ENCODE peak calls at places on chromosomes 2 and 18, in eight cellular contexts. L is heart left ventricle, S is IMR-90, U is body of pancreas, N is esophagus squamous epithelium, O is A549, X is upper lobe of left lung, I is stomach. W is an unnamed sample.

GRCh38 chr2:134228493-134228903 is 25.4 kb upstream of the MGAT5 start:
- DNase-seq in N (no peak), O (no peak), I (no peak), L (no peak), S (no peak), U (no peak), X (no peak), W (no peak)

GRCh38 chr18:49094979-49095632 is 144.3 kb upstream of the SMAD7 start:
- DNase-seq in X (no peak), L (no peak), U (no peak), S (peak; percentile 92), I (no peak), O (no peak), N (no peak), W (no peak)

GRCh38 chr18:61732854-61733253 is 160.0 kb downstream of the RNF152 start:
- DNase-seq in U (no peak), O (no peak), X (no peak), L (no peak), S (no peak), I (no peak), N (no peak), W (no peak)

GRCh38 chr2:8488001-8488738 is 193.7 kb upstream of the ID2 start:
- DNase-seq in U (no peak), X (peak; percentile 40), I (no peak), O (no peak), N (no peak), S (no peak), L (no peak), W (no peak)

GRCh38 chr2:85578243-85579180 is 1.1 kb downstream of the VAMP8 start:
- DNase-seq in S (no peak), I (peak; percentile 63), X (peak; percentile 85), L (peak; percentile 84), U (peak; percentile 44), N (no peak), O (no peak), W (no peak)

GRCh38 chr2:25400576-25401241 is 59.0 kb upstream of the DNMT3A start:
- DNase-seq in I (no peak), X (no peak), U (no peak), O (no peak), S (peak; percentile 23), N (no peak), L (no peak), W (no peak)

GRCh38 chr2:37573406-37573805 is 98.0 kb downstream of the CDC42EP3 start:
- DNase-seq in S (peak; percentile 68), L (no peak), U (no peak), X (no peak), O (no peak), I (no peak), N (no peak), W (no peak)

GRCh38 chr2:176814740-176815367 is 397.7 kb upstream of the HNRNPA3 start:
- DNase-seq in O (peak; percentile 10), U (no peak), N (no peak), S (peak; percentile 26), L (no peak), X (no peak), I (no peak), W (no peak)

GRCh38 chr2:79782540-79782939 is 269.7 kb downstream of the CTNNA2 start:
- DNase-seq in O (no peak), S (no peak), N (no peak), X (no peak), U (no peak), L (no peak), I (no peak), W (no peak)

GRCh38 chr2:206783718-206784117 is 18.3 kb downstream of the FASTKD2 start:
- DNase-seq in I (no peak), N (no peak), L (no peak), X (no peak), U (no peak), O (no peak), S (no peak), W (no peak)

GRCh38 chr2:238128061-238129040 is 10.1 kb upstream of the KLHL30 start:
- DNase-seq in L (peak; percentile 57), S (no peak), O (no peak), U (no peak), I (no peak), N (no peak), X (no peak), W (no peak)

GRCh38 chr2:196247114-196247978 is 76.0 kb upstream of the STK17B start:
- DNase-seq in I (no peak), X (no peak), S (no peak), O (no peak), L (no peak), U (no peak), N (no peak), W (no peak)

GRCh38 chr18:48181857-48182430 is 227.2 kb downstream of the ZBTB7C start:
- DNase-seq in N (no peak), X (no peak), I (no peak), L (no peak), O (no peak), U (no peak), S (no peak), W (no peak)

GRCh38 chr2:25927357-25927756 is 49.1 kb upstream of the ASXL2 start:
- DNase-seq in I (no peak), O (no peak), N (no peak), S (no peak), X (no peak), L (no peak), U (no peak), W (no peak)

GRCh38 chr2:29615183-29615582 is 306.2 kb downstream of the ALK start:
- DNase-seq in S (no peak), I (no peak), L (no peak), X (no peak), N (no peak), O (no peak), U (no peak), W (no peak)

GRCh38 chr2:151552287-151552686 is 142.6 kb downstream of the RIF1 start:
- DNase-seq in L (no peak), X (no peak), I (no peak), U (no peak), N (no peak), O (no peak), S (no peak), W (no peak)

GRCh38 chr2:198371902-198372611 is 567.7 kb downstream of the PLCL1 start:
- DNase-seq in N (no peak), S (no peak), O (no peak), X (no peak), I (no peak), L (no peak), U (no peak), W (no peak)

GRCh38 chr2:150211164-150211631 is 276.3 kb downstream of the RND3 start:
- DNase-seq in U (no peak), I (no peak), L (no peak), S (peak; percentile 89), X (no peak), N (no peak), O (no peak), W (no peak)

GRCh38 chr2:203623616-203624015 is 82.8 kb upstream of the CD28 start:
- DNase-seq in L (no peak), N (no peak), I (no peak), U (no peak), O (no peak), S (peak; percentile 27), X (peak; percentile 62), W (no peak)

GRCh38 chr2:42493885-42494433 is at the start of gene KCNG3:
- DNase-seq in X (peak; percentile 74), N (no peak), O (peak; percentile 60), U (peak; percentile 62), I (peak; percentile 63), S (peak; percentile 12), L (peak; percentile 80), W (no peak)
- TF ChIP-seq POLR2A in X (no peak), N (no peak), O (peak; percentile 22), U (peak; percentile 27), I (no peak), S (no peak), L (no peak), W (no peak)

GRCh38 chr18:68724021-68724420 is 9.1 kb upstream of the TMX3 start:
- DNase-seq in O (no peak), S (no peak), U (no peak), L (no peak), I (no peak), N (no peak), X (no peak), W (no peak)
- H3K4me1 ChIP-seq in O (no peaks in the 10 kb centered on the region), S (no peaks in the 10 kb centered on the region), U (no peaks in the 10 kb centered on the region), L (no peaks in the 10 kb centered on the region), I (no peaks in the 10 kb centered on the region), N (no peaks in the 10 kb centered on the region), X (no peaks in the 10 kb centered on the region), W (no peaks in the 10 kb centered on the region)

GRCh38 chr18:28114472-28114871 is 62.5 kb downstream of the CDH2 start:
- DNase-seq in N (no peak), I (no peak), X (no peak), U (no peak), S (peak; percentile 80), O (no peak), L (no peak), W (no peak)

GRCh38 chr18:28110924-28111323 is 66.0 kb downstream of the CDH2 start:
- DNase-seq in L (no peak), S (no peak), I (no peak), X (no peak), N (no peak), O (no peak), U (no peak), W (no peak)

GRCh38 chr18:28113271-28114023 is 63.5 kb downstream of the CDH2 start:
- DNase-seq in U (no peak), N (no peak), I (no peak), L (no peak), X (no peak), S (peak; percentile 28), O (no peak), W (no peak)

GRCh38 chr18:28109781-28110460 is 67.0 kb downstream of the CDH2 start:
- DNase-seq in U (no peak), L (no peak), O (no peak), I (no peak), S (no peak), N (no peak), X (no peak), W (no peak)

DNA sequence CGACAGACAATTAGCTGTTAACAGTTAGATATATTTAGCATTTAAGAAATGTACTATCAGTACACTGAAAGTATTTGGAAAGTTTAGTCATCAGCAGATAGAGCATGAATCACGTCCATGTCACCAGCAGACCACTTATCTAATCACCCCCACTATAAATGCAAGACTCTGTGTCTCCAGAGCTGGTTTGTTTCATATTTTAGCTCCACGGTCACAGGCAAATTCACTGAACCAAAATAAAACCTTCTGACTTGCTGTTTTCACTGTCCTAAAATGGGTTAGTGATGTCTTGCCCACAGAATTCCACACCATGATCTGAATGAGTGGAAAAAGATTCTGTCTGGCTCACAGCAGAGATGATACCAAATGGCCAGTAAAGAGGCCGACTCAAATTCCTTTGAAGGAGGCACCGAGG is 64.9 kb downstream of the CDH2 start:
- DNase-seq in X (no peak), O (no peak), N (no peak), I (no peak), L (no peak), U (no peak), S (peak; percentile 89), W (no peak)
- H3K4me3 ChIP-seq in X (no peak overlapping the region), O (peak overlapping the region; percentile 13), N (no peak overlapping the region), I (no peak overlapping the region), L (no peak overlapping the region), U (no peak overlapping the region), S (peak overlapping the region; percentile 47), W (no peak overlapping the region)

DNA sequence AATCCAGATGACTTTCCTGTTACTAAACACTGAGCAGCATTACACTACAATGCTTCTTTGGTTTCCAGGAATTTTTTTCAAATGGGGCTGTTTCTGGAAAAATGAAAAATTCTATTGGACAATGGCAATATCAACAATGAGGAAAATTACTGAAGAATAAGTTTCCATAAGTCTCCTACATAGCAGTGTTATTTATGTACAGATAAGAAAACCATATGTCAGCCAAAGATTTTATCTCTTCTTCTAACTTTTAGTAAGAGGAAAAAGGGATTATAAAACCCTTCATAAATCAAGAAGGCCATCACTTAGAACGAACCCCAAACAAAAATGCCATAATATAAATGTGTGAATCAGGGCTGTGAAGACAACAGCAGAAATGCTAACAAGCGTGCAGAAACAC is 31.6 kb upstream of the NOSTRIN start:
- DNase-seq in L (no peak), U (no peak), X (no peak), N (no peak), S (no peak), O (no peak), I (no peak), W (no peak)
- TF ChIP-seq POLR2A in L (no peak), U (no peak), X (no peak), N (no peak), S (no peak), O (no peak), I (no peak), W (no peak)